ENCODE peak calls at places on chromosomes 3 and 15, in six cellular contexts. Q is spleen, L is esophagus squamous epithelium, K is NT2/D1, P is brain microvascular endothelial cell, R is GM10248. Z is an unnamed sample.

GRCh38 chr15:76163429-76164020 is 103.7 kb downstream of the TMEM266 start:
- DNase-seq in Q (peak), L (peak), K (no peak), P (no peak), R (no peak), Z (no peak)

GRCh38 chr3:71444861-71445259 is 138.7 kb downstream of the FOXP1 start:
- DNase-seq in Q (no peak), L (no peak), K (no peak), P (no peak), R (no peak), Z (no peak)

GRCh38 chr3:190299969-190300368 is 22.3 kb downstream of the CLDN1 start:
- DNase-seq in Q (no peak), L (no peak), K (no peak), P (no peak), R (no peak), Z (no peak)

GRCh38 chr15:74174966-74175270 is 1.4 kb downstream of the ISLR start:
- DNase-seq in Q (no peak), L (no peak), K (no peak), P (no peak), R (no peak), Z (no peak)

GRCh38 chr15:74776851-74777768 is 4.8 kb upstream of the CSK start:
- DNase-seq in Q (peak), L (no peak), K (no peak), P (no peak), R (peak), Z (no peak)

GRCh38 chr3:10518506-10519150 is 13.2 kb upstream of the ATP2B2 start:
- DNase-seq in Q (peak), L (no peak), K (no peak), P (peak), R (no peak), Z (no peak)

GRCh38 chr3:169028716-169029115 is 634.8 kb downstream of the MECOM start:
- DNase-seq in Q (no peak), L (no peak), K (no peak), P (no peak), R (no peak), Z (no peak)

GRCh38 chr3:150240891-150241290 is 167.2 kb upstream of the TSC22D2 start:
- DNase-seq in Q (no peak), L (no peak), K (no peak), P (no peak), R (no peak), Z (no peak)

GRCh38 chr3:131630117-131630516 is 127.3 kb upstream of the MRPL3 start:
- DNase-seq in Q (no peak), L (no peak), K (no peak), P (no peak), R (peak), Z (no peak)

GRCh38 chr15:59222106-59222505 is 15.5 kb downstream of the LDHAL6B start:
- DNase-seq in Q (no peak), L (no peak), K (no peak), P (peak), R (no peak), Z (no peak)

GRCh38 chr3:30676424-30677346 is 70.3 kb downstream of the TGFBR2 start:
- DNase-seq in Q (no peak), L (no peak), K (no peak), P (no peak), R (no peak), Z (no peak)

GRCh38 chr15:35874260-35874905 is 328.4 kb upstream of the DPH6 start:
- DNase-seq in Q (no peak), L (no peak), K (no peak), P (peak), R (no peak), Z (no peak)

GRCh38 chr3:49533786-49534519 is 20.3 kb upstream of the BSN start:
- DNase-seq in Q (no peak), L (no peak), K (no peak), P (no peak), R (no peak), Z (no peak)

GRCh38 chr3:159732172-159733111 is 256.2 kb upstream of the IL12A start:
- DNase-seq in Q (no peak), L (no peak), K (no peak), P (peak), R (no peak), Z (no peak)

GRCh38 chr3:11172136-11172670 is 17.9 kb downstream of the HRH1 start:
- DNase-seq in Q (peak), L (no peak), K (no peak), P (no peak), R (no peak), Z (no peak)

GRCh38 chr3:154164387-154164786 is 43.2 kb downstream of the ARHGEF26 start:
- DNase-seq in Q (no peak), L (no peak), K (no peak), P (no peak), R (no peak), Z (no peak)

GRCh38 chr3:16504242-16504641 is 9.3 kb downstream of the RFTN1 start:
- DNase-seq in Q (no peak), L (no peak), K (no peak), P (no peak), R (peak), Z (no peak)

GRCh38 chr3:15542641-15543040 is 21.1 kb upstream of the COLQ start:
- DNase-seq in Q (no peak), L (no peak), K (no peak), P (no peak), R (no peak), Z (no peak)

GRCh38 chr15:96340611-96341464 is 10.3 kb downstream of the NR2F2 start:
- DNase-seq in Q (no peak), L (no peak), K (no peak), P (peak), R (no peak), Z (no peak)

GRCh38 chr3:42747581-42747980 is 25.5 kb downstream of the CCDC13 start:
- DNase-seq in Q (no peak), L (no peak), K (no peak), P (no peak), R (no peak), Z (no peak)

GRCh38 chr3:70771426-70772147 is 459.1 kb upstream of the MDFIC2 start:
- DNase-seq in Q (no peak), L (no peak), K (no peak), P (no peak), R (no peak), Z (no peak)

GRCh38 chr3:36525115-36525711 is 144.9 kb downstream of the STAC start:
- DNase-seq in Q (no peak), L (no peak), K (no peak), P (peak), R (no peak), Z (no peak)

GRCh38 chr15:57559875-57560274 is 31.8 kb upstream of the MYZAP start:
- DNase-seq in Q (peak), L (no peak), K (peak), P (peak), R (peak), Z (no peak)

GRCh38 chr3:97106652-97106989 is 292.2 kb downstream of the EPHA6 start:
- DNase-seq in Q (no peak), L (no peak), K (no peak), P (no peak), R (no peak), Z (no peak)

GRCh38 chr3:147422934-147423599 is 13.9 kb downstream of the ZIC1 start:
- DNase-seq in Q (no peak), L (no peak), K (no peak), P (peak), R (no peak), Z (no peak)

GRCh38 chr15:77187751-77188464 is 117.0 kb upstream of the TSPAN3 start:
- DNase-seq in Q (no peak), L (no peak), K (no peak), P (peak), R (peak), Z (peak)

GRCh38 chr3:153138267-153139210 is 23.5 kb upstream of the RAP2B start:
- DNase-seq in Q (no peak), L (no peak), K (no peak), P (peak), R (peak), Z (peak)

GRCh38 chr15:92845109-92845508 is 55.0 kb upstream of the CHD2 start:
- DNase-seq in Q (no peak), L (no peak), K (no peak), P (no peak), R (peak), Z (no peak)

GRCh38 chr15:48856947-48857346 is 21.0 kb upstream of the EID1 start:
- DNase-seq in Q (no peak), L (no peak), K (peak), P (peak), R (no peak), Z (no peak)

GRCh38 chr15:28888900-28889299 is 3.1 kb downstream of the APBA2 start:
- DNase-seq in Q (peak), L (no peak), K (no peak), P (no peak), R (no peak), Z (no peak)

GRCh38 chr15:29094711-29095110 is 174.9 kb downstream of the NSMCE3 start:
- DNase-seq in Q (no peak), L (no peak), K (no peak), P (no peak), R (no peak), Z (no peak)

GRCh38 chr3:49668861-49669260 is 5.3 kb upstream of the APEH start:
- DNase-seq in Q (no peak), L (no peak), K (no peak), P (no peak), R (no peak), Z (no peak)

GRCh38 chr3:31848921-31849320 is 132.1 kb downstream of the OSBPL10 start:
- DNase-seq in Q (no peak), L (no peak), K (no peak), P (no peak), R (no peak), Z (no peak)

GRCh38 chr3:168141405-168141993 is 45.8 kb upstream of the GOLIM4 start:
- DNase-seq in Q (no peak), L (no peak), K (no peak), P (no peak), R (no peak), Z (no peak)